ENCODE peak calls at places on chromosome 6, in nine cellular contexts. H, Y, E, Q, N, S, K, W and D are unnamed samples.

GRCh38 chr6:50762798-50763197 is 49.5 kb downstream of the TFAP2D start:
- DNase-seq in H (no peak), K (no peak), N (no peak), W (no peak), S (no peak), Y (no peak), Q (no peak), E (no peak), D (no peak)

GRCh38 chr6:168100803-168101095 is 21.7 kb upstream of the FRMD1 start:
- DNase-seq in Y (no peak), E (no peak), K (no peak), Q (no peak), S (no peak), H (no peak), N (no peak), W (no peak), D (no peak)

GRCh38 chr6:84072452-84072997 is 39.0 kb downstream of the MRAP2 start:
- DNase-seq in Y (no peak), N (no peak), H (no peak), K (no peak), E (no peak), Q (no peak), S (no peak), W (no peak), D (no peak)

GRCh38 chr6:87742106-87742505 is 40.1 kb upstream of the AKIRIN2 start:
- DNase-seq in S (no peak), E (no peak), K (no peak), N (no peak), Q (peak), W (no peak), Y (no peak), H (no peak), D (no peak)

GRCh38 chr6:124996411-124996810 is 34.2 kb downstream of the RNF217 start:
- DNase-seq in Y (no peak), Q (no peak), S (no peak), E (no peak), K (no peak), N (no peak), H (no peak), W (no peak), D (no peak)

GRCh38 chr6:5783584-5784089 is 223.1 kb downstream of the NRN1 start:
- DNase-seq in S (no peak), W (no peak), E (no peak), K (no peak), N (no peak), Q (no peak), Y (no peak), H (no peak), D (no peak)

GRCh38 chr6:127247114-127248096 is 19.3 kb upstream of the RNF146 start:
- DNase-seq in K (no peak), E (no peak), S (no peak), N (no peak), H (no peak), Q (no peak), W (no peak), Y (no peak), D (no peak)

GRCh38 chr6:139376604-139377218 is 2.3 kb upstream of the CITED2 start:
- DNase-seq in N (peak), Q (peak), H (peak), Y (no peak), K (peak), W (no peak), S (no peak), E (no peak), D (peak)

GRCh38 chr6:14396826-14397517 is 279.4 kb downstream of the CD83 start:
- DNase-seq in K (peak), H (peak), N (no peak), Q (peak), S (peak), E (no peak), W (no peak), Y (no peak), D (no peak)

DNA sequence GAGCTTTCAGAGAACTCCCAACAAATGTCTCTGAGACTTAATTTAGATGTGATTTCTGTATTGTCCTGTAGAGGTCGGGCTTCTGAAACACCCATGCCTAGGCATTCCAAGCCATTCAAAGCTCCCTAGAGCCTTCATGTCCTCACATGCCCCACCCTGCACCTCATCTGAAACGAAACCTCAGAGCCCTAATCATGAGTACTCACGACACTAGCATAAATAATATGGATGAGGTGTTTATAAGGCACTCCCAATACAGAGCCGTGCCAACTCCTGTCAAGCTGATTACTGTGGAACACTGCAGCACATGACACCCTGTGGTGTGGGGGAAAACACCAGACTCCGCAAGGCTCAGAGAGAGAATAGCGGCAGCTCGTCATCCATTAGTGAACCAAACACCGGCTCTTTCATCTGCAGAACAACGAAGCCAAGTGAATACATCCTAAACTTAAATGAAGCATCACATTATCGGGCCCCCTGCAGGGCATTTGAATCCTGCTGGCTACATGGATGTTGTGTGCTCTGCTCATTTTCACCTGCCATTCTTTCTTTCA is 83.8 kb downstream of the FNDC1 start:
- DNase-seq in Q (peak), Y (peak), E (no peak), W (no peak), K (no peak), H (peak), S (peak), N (no peak), D (peak)
- TF ChIP-seq CTCF in Q (no peak), Y (peak), E (peak), W (peak), K (peak), H (peak), S (peak), N (peak), D (peak)

GRCh38 chr6:158611039-158611438 is 33.5 kb downstream of the DYNLT1 start:
- DNase-seq in N (no peak), E (no peak), Y (no peak), S (no peak), K (no peak), Q (no peak), H (no peak), W (no peak), D (no peak)
- H3K4me3 ChIP-seq in N (no peak), E (no peak), Y (no peak), S (no peak), K (no peak), Q (no peak), H (no peak), W (no peak), D (no peak)

GRCh38 chr6:137589067-137589848 is 95.1 kb upstream of the OLIG3 start:
- DNase-seq in W (no peak), E (peak), Y (peak), K (no peak), S (peak), Q (peak), H (peak), N (no peak), D (peak)
- TF ChIP-seq CTCF in W (peak), E (peak), Y (peak), K (no peak), S (peak), Q (no peak), H (peak), N (peak), D (peak)

DNA sequence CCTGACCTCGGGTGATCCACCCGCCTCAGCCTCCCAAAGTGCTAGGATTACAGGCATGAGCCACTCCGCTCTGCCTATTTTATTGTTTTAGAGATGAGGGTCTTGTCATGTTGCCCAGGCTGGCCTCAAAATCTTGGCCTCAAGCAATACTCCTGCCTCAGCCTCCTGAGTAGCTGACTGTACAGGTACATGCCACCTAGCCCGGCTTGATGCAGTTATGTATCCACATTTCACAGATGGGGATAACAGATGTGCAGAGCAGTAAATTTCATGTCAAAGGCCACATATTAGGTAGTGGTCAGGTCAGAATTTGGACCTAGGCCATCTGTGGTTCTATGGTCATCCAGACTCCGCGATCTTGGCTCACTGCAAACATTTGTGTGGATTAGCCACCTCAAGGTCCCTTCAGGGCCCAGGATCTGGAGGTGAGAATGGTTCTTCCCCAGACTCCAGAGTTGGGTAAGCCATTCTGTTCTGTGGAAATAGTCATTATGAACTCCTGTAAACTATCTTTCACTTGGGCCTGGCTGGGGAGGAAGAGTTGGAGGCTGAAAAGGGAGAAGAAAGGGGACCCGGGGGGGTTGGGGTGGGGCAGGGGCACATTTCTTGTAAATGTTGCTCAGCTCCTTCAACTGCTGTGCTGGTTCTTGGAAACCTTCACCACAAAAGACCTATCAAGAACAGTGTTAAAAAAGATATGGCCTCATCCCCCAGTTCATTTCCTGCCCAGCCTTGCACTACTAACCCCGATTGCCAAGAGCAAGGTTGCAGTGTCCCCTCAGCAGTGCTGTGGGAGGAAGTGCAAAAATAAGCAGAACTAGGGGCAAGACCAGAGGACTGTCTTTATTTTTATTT is 13.0 kb downstream of the PIM1 start:
- DNase-seq in S (no peak), K (no peak), N (no peak), H (no peak), E (no peak), Q (peak), Y (no peak), W (no peak), D (no peak)
- H3K4me3 ChIP-seq in S (no peak), K (no peak), N (no peak), H (no peak), E (no peak), Q (no peak), Y (no peak), W (no peak), D (no peak)